ENCODE peak calls at places on chromosomes 12 and 14, in five cellular contexts. V is AG04450, X is NCI-H774, B is NCI-H187, F is HAP-1. A is an unnamed sample.

GRCh38 chr12:30197392-30198047 is 413.8 kb upstream of the TMTC1 start:
- DNase-seq in V (peak), X (no peak), B (no peak), F (peak), A (no peak)

GRCh38 chr14:99424306-99424877 is 56.3 kb downstream of the SETD3 start:
- DNase-seq in V (no peak), X (no peak), B (no peak), F (no peak), A (no peak)

GRCh38 chr12:3964404-3964803 is 91.2 kb upstream of the PARP11 start:
- DNase-seq in V (no peak), X (no peak), B (no peak), F (peak), A (no peak)

GRCh38 chr14:65296402-65296801 is 116.1 kb upstream of the FUT8 start:
- DNase-seq in V (no peak), X (no peak), B (no peak), F (no peak), A (no peak)

GRCh38 chr12:55036326-55036725 is 16.6 kb downstream of the NEUROD4 start:
- DNase-seq in V (no peak), X (no peak), B (no peak), F (no peak), A (no peak)

GRCh38 chr12:92905258-92905810 is 23.8 kb downstream of the EEA1 start:
- DNase-seq in V (no peak), X (no peak), B (no peak), F (no peak), A (no peak)

GRCh38 chr12:56151672-56152131 is 685 bp upstream of the MYL6B start:
- DNase-seq in V (no peak), X (peak), B (peak), F (peak), A (no peak)

GRCh38 chr14:90796319-90796718 is 19.9 kb downstream of the TTC7B start:
- DNase-seq in V (no peak), X (no peak), B (no peak), F (no peak), A (no peak)

GRCh38 chr14:74038015-74038859 is 19.1 kb downstream of the BBOF1 start:
- DNase-seq in V (no peak), X (no peak), B (peak), F (peak), A (peak)

GRCh38 chr14:99590746-99591555 is 13.1 kb downstream of the CCDC85C start:
- DNase-seq in V (no peak), X (no peak), B (no peak), F (no peak), A (no peak)

GRCh38 chr12:89783321-89784060 is 74.9 kb upstream of the ATP2B1 start:
- DNase-seq in V (no peak), X (no peak), B (no peak), F (no peak), A (no peak)

GRCh38 chr12:58455146-58455545 is 465.2 kb downstream of the LRIG3 start:
- DNase-seq in V (no peak), X (no peak), B (no peak), F (no peak), A (no peak)

GRCh38 chr12:8108808-8109398 is 14.5 kb upstream of the CLEC4A start:
- DNase-seq in V (peak), X (peak), B (peak), F (peak), A (peak)

GRCh38 chr14:99186956-99187690 is 84.9 kb downstream of the BCL11B start:
- DNase-seq in V (no peak), X (no peak), B (no peak), F (no peak), A (no peak)

GRCh38 chr14:60695327-60695726 is 28.8 kb downstream of the SIX4 start:
- DNase-seq in V (no peak), X (no peak), B (no peak), F (no peak), A (no peak)

GRCh38 chr12:76127588-76127987 is 43.1 kb upstream of the NAP1L1 start:
- DNase-seq in V (no peak), X (no peak), B (no peak), F (no peak), A (no peak)

GRCh38 chr12:49983892-49984291 is 11.1 kb downstream of the AQP6 start:
- DNase-seq in V (peak), X (no peak), B (no peak), F (no peak), A (peak)

GRCh38 chr12:10131101-10131632 is 1.2 kb upstream of the CLEC7A start:
- DNase-seq in V (no peak), X (no peak), B (no peak), F (no peak), A (no peak)

GRCh38 chr12:3107954-3108353 is 30.8 kb downstream of the TSPAN9 start:
- DNase-seq in V (no peak), X (no peak), B (no peak), F (no peak), A (no peak)

GRCh38 chr14:52733824-52734223 is 3.9 kb downstream of the STYX start:
- DNase-seq in V (no peak), X (no peak), B (no peak), F (peak), A (no peak)

GRCh38 chr14:76762617-76763361 is 1.5 kb downstream of the VASH1 start:
- DNase-seq in V (no peak), X (no peak), B (no peak), F (no peak), A (no peak)

GRCh38 chr14:95759952-95760351 is 46.0 kb upstream of the TCL1A start:
- DNase-seq in V (no peak), X (no peak), B (no peak), F (no peak), A (no peak)

GRCh38 chr12:104863549-104863948 is 94.5 kb downstream of the SLC41A2 start:
- DNase-seq in V (no peak), X (no peak), B (no peak), F (no peak), A (no peak)

GRCh38 chr12:101501410-101502045 is 26.4 kb downstream of the SPIC start:
- DNase-seq in V (no peak), X (peak), B (no peak), F (no peak), A (no peak)